ENCODE peak calls at places on chromosome X, in eight cellular contexts. One of them, this sample, is unnamed.

GRCh38 chrX:2701600-2701999 is 10.5 kb downstream of the CD99 start:
- DNase-seq in cardiac muscle cell: peak
- DNase-seq in WTC11: no peak
- DNase-seq in endothelial cell: no peak
- DNase-seq in GM20000: no peak
- DNase-seq in PC-3: no peak
- DNase-seq in neural crest cell: no peak
- DNase-seq in GM13976: no peak
- DNase-seq in this sample: no peak

GRCh38 chrX:76253432-76253831 is 80.6 kb downstream of the PBDC1 start:
- DNase-seq in GM13976: peak
- DNase-seq in GM20000: peak
- DNase-seq in PC-3: peak
- DNase-seq in endothelial cell: peak
- DNase-seq in WTC11: peak
- DNase-seq in cardiac muscle cell: peak
- DNase-seq in neural crest cell: peak
- DNase-seq in this sample: peak

GRCh38 chrX:139086243-139086642 is 374.7 kb upstream of the FGF13 start:
- DNase-seq in endothelial cell: no peak
- DNase-seq in WTC11: no peak
- DNase-seq in neural crest cell: no peak
- DNase-seq in GM13976: no peak
- DNase-seq in GM20000: no peak
- DNase-seq in cardiac muscle cell: no peak
- DNase-seq in PC-3: no peak
- DNase-seq in this sample: no peak

GRCh38 chrX:46814966-46815365 is 21.9 kb upstream of the RP2 start:
- DNase-seq in neural crest cell: no peak
- DNase-seq in GM13976: no peak
- DNase-seq in cardiac muscle cell: no peak
- DNase-seq in WTC11: no peak
- DNase-seq in GM20000: no peak
- DNase-seq in PC-3: peak
- DNase-seq in endothelial cell: no peak
- DNase-seq in this sample: no peak

GRCh38 chrX:25144043-25144940 is 128.5 kb upstream of the ARX start:
- DNase-seq in WTC11: peak
- DNase-seq in GM20000: peak
- DNase-seq in GM13976: peak
- DNase-seq in PC-3: peak
- DNase-seq in cardiac muscle cell: peak
- DNase-seq in endothelial cell: peak
- DNase-seq in neural crest cell: peak
- DNase-seq in this sample: peak

GRCh38 chrX:107565916-107566602 is 62.3 kb upstream of the PRPS1 start:
- DNase-seq in GM13976: no peak
- DNase-seq in WTC11: peak
- DNase-seq in endothelial cell: peak
- DNase-seq in cardiac muscle cell: peak
- DNase-seq in GM20000: no peak
- DNase-seq in neural crest cell: peak
- DNase-seq in PC-3: peak
- DNase-seq in this sample: peak

GRCh38 chrX:49039598-49040375 is 3.4 kb downstream of the TFE3 start:
- DNase-seq in GM20000: peak
- DNase-seq in cardiac muscle cell: peak
- DNase-seq in PC-3: peak
- DNase-seq in WTC11: peak
- DNase-seq in endothelial cell: peak
- DNase-seq in neural crest cell: peak
- DNase-seq in GM13976: no peak
- DNase-seq in this sample: peak

GRCh38 chrX:101659601-101660063 is at the start of gene ARMCX2:
- DNase-seq in GM13976: peak
- DNase-seq in neural crest cell: peak
- DNase-seq in cardiac muscle cell: peak
- DNase-seq in PC-3: no peak
- DNase-seq in endothelial cell: peak
- DNase-seq in GM20000: peak
- DNase-seq in WTC11: peak
- DNase-seq in this sample: no peak

GRCh38 chrX:33175201-33175600 is 36.1 kb downstream of the DMD start:
- DNase-seq in endothelial cell: no peak
- DNase-seq in WTC11: no peak
- DNase-seq in GM20000: no peak
- DNase-seq in cardiac muscle cell: no peak
- DNase-seq in PC-3: no peak
- DNase-seq in neural crest cell: no peak
- DNase-seq in GM13976: no peak
- DNase-seq in this sample: no peak

GRCh38 chrX:43140546-43140945 is 362.6 kb upstream of the PPP1R2C start:
- DNase-seq in cardiac muscle cell: no peak
- DNase-seq in PC-3: peak
- DNase-seq in neural crest cell: no peak
- DNase-seq in GM20000: no peak
- DNase-seq in WTC11: no peak
- DNase-seq in endothelial cell: no peak
- DNase-seq in GM13976: no peak
- DNase-seq in this sample: no peak

GRCh38 chrX:16946971-16947562 is 609 bp downstream of the REPS2 start:
- DNase-seq in WTC11: no peak
- DNase-seq in GM13976: peak
- DNase-seq in GM20000: peak
- DNase-seq in cardiac muscle cell: peak
- DNase-seq in endothelial cell: no peak
- DNase-seq in neural crest cell: no peak
- DNase-seq in PC-3: no peak
- DNase-seq in this sample: no peak

GRCh38 chrX:3711331-3711917 is 2.0 kb downstream of the PRKX start:
- DNase-seq in PC-3: no peak
- DNase-seq in endothelial cell: no peak
- DNase-seq in cardiac muscle cell: no peak
- DNase-seq in GM20000: no peak
- DNase-seq in GM13976: no peak
- DNase-seq in neural crest cell: no peak
- DNase-seq in WTC11: no peak
- DNase-seq in this sample: no peak

GRCh38 chrX:119512145-119512800 is 44.0 kb downstream of the SLC25A5 start:
- DNase-seq in GM13976: peak
- DNase-seq in cardiac muscle cell: peak
- DNase-seq in GM20000: peak
- DNase-seq in endothelial cell: peak
- DNase-seq in WTC11: peak
- DNase-seq in PC-3: peak
- DNase-seq in neural crest cell: peak
- DNase-seq in this sample: peak

DNA sequence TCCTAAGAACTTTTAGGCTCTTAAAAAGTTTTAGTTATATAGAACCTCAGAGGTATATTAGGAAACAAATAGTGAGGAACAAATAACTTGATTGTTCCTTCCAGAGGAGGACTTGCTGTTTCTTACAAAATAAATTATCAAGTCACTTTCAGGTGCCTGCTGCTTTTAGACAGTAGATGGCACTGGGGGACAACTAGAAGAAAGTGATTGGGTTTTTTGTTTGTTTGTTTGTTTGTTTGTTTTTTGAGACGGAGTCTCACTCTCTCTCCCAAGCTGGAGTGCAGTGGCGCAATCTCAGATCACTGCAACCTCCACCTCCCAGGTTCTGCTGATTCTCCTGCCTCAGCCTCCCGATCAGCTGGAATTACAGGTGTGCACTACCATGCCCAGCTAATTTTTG is 35.4 kb upstream of the CDKL5 start:
- DNase-seq in neural crest cell: no peak
- DNase-seq in PC-3: peak
- DNase-seq in endothelial cell: no peak
- DNase-seq in WTC11: no peak
- DNase-seq in GM13976: no peak
- DNase-seq in GM20000: no peak
- DNase-seq in cardiac muscle cell: no peak
- DNase-seq in this sample: no peak
- TF ChIP-seq CTCF in neural crest cell: peak
- TF ChIP-seq CTCF in PC-3: peak
- TF ChIP-seq CTCF in endothelial cell: no peak
- TF ChIP-seq CTCF in WTC11: no peak
- TF ChIP-seq CTCF in GM13976: no peak
- TF ChIP-seq CTCF in GM20000: no peak
- TF ChIP-seq CTCF in cardiac muscle cell: no peak
- TF ChIP-seq CTCF in this sample: peak

GRCh38 chrX:124127496-124127895 is 166.0 kb downstream of the STAG2 start:
- DNase-seq in GM20000: no peak
- DNase-seq in WTC11: peak
- DNase-seq in neural crest cell: no peak
- DNase-seq in GM13976: no peak
- DNase-seq in PC-3: no peak
- DNase-seq in endothelial cell: no peak
- DNase-seq in cardiac muscle cell: no peak
- DNase-seq in this sample: no peak
- TF ChIP-seq CTCF in GM20000: no peak
- TF ChIP-seq CTCF in WTC11: no peak
- TF ChIP-seq CTCF in neural crest cell: no peak
- TF ChIP-seq CTCF in GM13976: no peak
- TF ChIP-seq CTCF in PC-3: no peak
- TF ChIP-seq CTCF in endothelial cell: no peak
- TF ChIP-seq CTCF in cardiac muscle cell: no peak
- TF ChIP-seq CTCF in this sample: no peak

DNA sequence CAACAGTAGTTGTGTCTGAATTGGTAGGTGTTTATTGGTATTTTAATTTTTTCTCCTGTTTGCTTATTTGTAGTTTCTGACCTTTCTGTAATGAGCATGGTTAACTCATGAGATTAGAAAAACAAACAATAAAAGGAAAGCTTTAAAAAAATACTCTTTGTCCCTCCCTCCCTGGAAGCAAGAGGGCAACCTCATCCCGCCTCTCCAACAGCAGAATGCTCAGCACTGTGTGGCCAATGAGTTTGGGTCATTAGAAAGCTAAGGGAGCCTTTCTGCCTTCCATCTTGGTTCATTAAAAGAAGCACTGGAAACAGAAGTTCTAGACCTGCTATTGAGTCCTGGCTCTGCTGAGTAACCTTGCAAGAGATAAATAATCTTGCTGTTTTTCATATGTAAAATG is 33.9 kb downstream of the TRPC5 start:
- DNase-seq in GM13976: no peak
- DNase-seq in neural crest cell: no peak
- DNase-seq in endothelial cell: no peak
- DNase-seq in GM20000: no peak
- DNase-seq in cardiac muscle cell: no peak
- DNase-seq in PC-3: no peak
- DNase-seq in WTC11: peak
- DNase-seq in this sample: no peak
- TF ChIP-seq CTCF in GM13976: no peak
- TF ChIP-seq CTCF in neural crest cell: no peak
- TF ChIP-seq CTCF in endothelial cell: no peak
- TF ChIP-seq CTCF in GM20000: no peak
- TF ChIP-seq CTCF in cardiac muscle cell: no peak
- TF ChIP-seq CTCF in PC-3: no peak
- TF ChIP-seq CTCF in WTC11: no peak
- TF ChIP-seq CTCF in this sample: no peak

GRCh38 chrX:93259029-93259428 is 414.3 kb downstream of the NAP1L3 start:
- DNase-seq in neural crest cell: no peak
- DNase-seq in PC-3: no peak
- DNase-seq in cardiac muscle cell: no peak
- DNase-seq in GM20000: no peak
- DNase-seq in GM13976: no peak
- DNase-seq in WTC11: no peak
- DNase-seq in endothelial cell: no peak
- DNase-seq in this sample: no peak
- TF ChIP-seq CTCF in neural crest cell: peak
- TF ChIP-seq CTCF in PC-3: peak
- TF ChIP-seq CTCF in cardiac muscle cell: no peak
- TF ChIP-seq CTCF in GM20000: no peak
- TF ChIP-seq CTCF in GM13976: no peak
- TF ChIP-seq CTCF in WTC11: no peak
- TF ChIP-seq CTCF in endothelial cell: peak
- TF ChIP-seq CTCF in this sample: no peak

GRCh38 chrX:86946569-86946968 is 571.0 kb upstream of the KLHL4 start:
- DNase-seq in GM20000: peak
- DNase-seq in endothelial cell: peak
- DNase-seq in WTC11: peak
- DNase-seq in cardiac muscle cell: peak
- DNase-seq in PC-3: peak
- DNase-seq in neural crest cell: peak
- DNase-seq in GM13976: peak
- DNase-seq in this sample: no peak
- TF ChIP-seq CTCF in GM20000: peak
- TF ChIP-seq CTCF in endothelial cell: peak
- TF ChIP-seq CTCF in WTC11: peak
- TF ChIP-seq CTCF in cardiac muscle cell: peak
- TF ChIP-seq CTCF in PC-3: peak
- TF ChIP-seq CTCF in neural crest cell: peak
- TF ChIP-seq CTCF in GM13976: peak
- TF ChIP-seq CTCF in this sample: peak

DNA sequence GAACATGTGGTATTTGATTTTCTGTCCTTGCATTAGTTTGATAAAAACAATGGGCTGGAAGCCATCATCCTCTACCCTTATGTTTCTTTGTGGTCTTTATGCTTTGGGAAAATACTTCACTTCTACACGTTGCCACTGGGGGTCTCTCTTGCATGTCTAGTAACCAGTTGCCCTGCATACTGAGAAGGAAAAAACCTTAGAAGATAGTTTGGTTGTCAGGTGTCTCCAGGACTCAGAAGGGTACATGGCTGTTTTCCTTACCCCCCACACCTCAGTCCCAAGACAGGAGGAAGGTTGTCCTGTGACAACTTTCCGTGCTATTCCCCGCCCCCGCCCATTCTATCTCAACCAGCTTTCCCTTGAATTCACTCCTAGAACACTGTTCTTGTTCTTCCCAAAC is 62.1 kb upstream of the LANCL3 start:
- DNase-seq in neural crest cell: no peak
- DNase-seq in GM13976: no peak
- DNase-seq in WTC11: no peak
- DNase-seq in cardiac muscle cell: peak
- DNase-seq in PC-3: peak
- DNase-seq in GM20000: no peak
- DNase-seq in endothelial cell: peak
- DNase-seq in this sample: no peak
- TF ChIP-seq CTCF in neural crest cell: peak
- TF ChIP-seq CTCF in GM13976: no peak
- TF ChIP-seq CTCF in WTC11: no peak
- TF ChIP-seq CTCF in cardiac muscle cell: peak
- TF ChIP-seq CTCF in PC-3: peak
- TF ChIP-seq CTCF in GM20000: no peak
- TF ChIP-seq CTCF in endothelial cell: no peak
- TF ChIP-seq CTCF in this sample: peak

DNA sequence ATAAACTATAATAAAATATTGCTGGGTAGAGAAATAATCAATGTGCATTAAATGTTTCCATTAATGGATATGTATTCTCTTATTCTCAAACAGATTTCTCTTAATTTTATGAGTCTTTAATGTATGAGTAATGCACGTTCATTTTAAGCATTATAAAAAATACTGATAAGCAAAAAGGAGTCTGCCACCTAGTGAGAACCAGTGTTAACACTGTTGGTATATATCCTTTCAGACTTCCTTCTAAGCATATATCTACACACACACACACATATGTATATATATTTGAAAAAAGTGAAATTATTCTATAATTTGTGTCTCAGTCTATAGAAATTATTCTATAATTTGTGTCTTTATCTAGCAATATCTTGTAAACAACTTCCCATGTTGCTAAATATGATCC is 49.9 kb upstream of the MTMR1 start:
- DNase-seq in GM13976: no peak
- DNase-seq in endothelial cell: no peak
- DNase-seq in PC-3: peak
- DNase-seq in GM20000: no peak
- DNase-seq in WTC11: no peak
- DNase-seq in neural crest cell: no peak
- DNase-seq in cardiac muscle cell: no peak
- DNase-seq in this sample: no peak
- TF ChIP-seq CTCF in GM13976: no peak
- TF ChIP-seq CTCF in endothelial cell: no peak
- TF ChIP-seq CTCF in PC-3: peak
- TF ChIP-seq CTCF in GM20000: no peak
- TF ChIP-seq CTCF in WTC11: no peak
- TF ChIP-seq CTCF in neural crest cell: no peak
- TF ChIP-seq CTCF in cardiac muscle cell: peak
- TF ChIP-seq CTCF in this sample: no peak

This sample was measured in BE2C.